ENCODE peak calls at places on chromosomes 5 and 9, in ten cellular contexts. P is breast epithelium, C is HFF-Myc, D is epithelial cell of proximal tubule, F is endothelial cell, K is heart right ventricle, E is GM10248, W is progenitor cell of endocrine pancreas, Q is fibroblast of pulmonary artery, Y is lung. J is an unnamed sample.

GRCh38 chr5:180297587-180298282 is 5.9 kb upstream of the MAPK9 start:
- DNase-seq in P (no peak), C (no peak), D (no peak), F (no peak), K (no peak), E (no peak), W (no peak), Q (no peak), Y (no peak), J (no peak)

GRCh38 chr5:158642852-158643251 is 456.9 kb downstream of the EBF1 start:
- DNase-seq in P (no peak), C (no peak), D (no peak), F (no peak), K (peak), E (no peak), W (no peak), Q (no peak), Y (no peak), J (no peak)

GRCh38 chr5:118956727-118957126 is 31.6 kb downstream of the DTWD2 start:
- DNase-seq in P (no peak), C (no peak), D (no peak), F (no peak), K (no peak), E (no peak), W (no peak), Q (peak), Y (no peak), J (no peak)

GRCh38 chr5:103744159-103744558 is 181.6 kb upstream of the NUDT12 start:
- DNase-seq in P (no peak), C (peak), D (peak), F (no peak), K (no peak), E (no peak), W (no peak), Q (peak), Y (no peak), J (no peak)

GRCh38 chr9:127634021-127634420 is 21.9 kb downstream of the STXBP1 start:
- DNase-seq in P (peak), C (no peak), D (no peak), F (peak), K (peak), E (no peak), W (no peak), Q (peak), Y (no peak), J (no peak)

GRCh38 chr9:37191403-37192089 is 71.2 kb downstream of the ZCCHC7 start:
- DNase-seq in P (no peak), C (no peak), D (no peak), F (no peak), K (no peak), E (no peak), W (no peak), Q (no peak), Y (no peak), J (no peak)

GRCh38 chr5:16936150-16937022 is at the start of gene MYO10:
- DNase-seq in P (peak), C (no peak), D (no peak), F (peak), K (peak), E (peak), W (peak), Q (peak), Y (peak), J (peak)

GRCh38 chr9:113609562-113610318 is 146.2 kb downstream of the RGS3 start:
- DNase-seq in P (peak), C (no peak), D (no peak), F (peak), K (peak), E (no peak), W (peak), Q (peak), Y (peak), J (peak)

GRCh38 chr9:129183495-129184308 is 5.6 kb upstream of the IER5L start:
- DNase-seq in P (no peak), C (no peak), D (no peak), F (no peak), K (no peak), E (no peak), W (no peak), Q (no peak), Y (no peak), J (no peak)

GRCh38 chr5:64506567-64507321 is 929 bp downstream of the RGS7BP start:
- DNase-seq in P (no peak), C (no peak), D (no peak), F (peak), K (no peak), E (no peak), W (no peak), Q (no peak), Y (no peak), J (peak)

GRCh38 chr5:139472410-139473030 is 1.7 kb downstream of the SMIM33 start:
- DNase-seq in P (no peak), C (no peak), D (no peak), F (no peak), K (no peak), E (no peak), W (no peak), Q (no peak), Y (no peak), J (no peak)

GRCh38 chr5:139473105-139473504 is 2.3 kb downstream of the SMIM33 start:
- DNase-seq in P (no peak), C (no peak), D (no peak), F (peak), K (no peak), E (no peak), W (no peak), Q (peak), Y (no peak), J (no peak)

GRCh38 chr5:139474815-139475791 is 4.3 kb downstream of the SMIM33 start:
- DNase-seq in P (no peak), C (no peak), D (no peak), F (no peak), K (no peak), E (no peak), W (no peak), Q (peak), Y (peak), J (no peak)

GRCh38 chr5:139475865-139476651 is 5.3 kb downstream of the SMIM33 start:
- DNase-seq in P (no peak), C (no peak), D (no peak), F (no peak), K (no peak), E (no peak), W (no peak), Q (no peak), Y (no peak), J (no peak)

GRCh38 chr5:139473565-139473964 is 2.8 kb downstream of the SMIM33 start:
- DNase-seq in P (no peak), C (no peak), D (no peak), F (peak), K (no peak), E (no peak), W (no peak), Q (peak), Y (no peak), J (no peak)
- TF ChIP-seq CTCF in P (no peak), C (peak), D (no peak), F (no peak), K (peak), E (no peak), W (no peak), Q (no peak), Y (no peak), J (no peak)

GRCh38 chr5:164563370-164563769 is 1058.0 kb downstream of the MAT2B start:
- DNase-seq in P (no peak), C (no peak), D (no peak), F (no peak), K (no peak), E (no peak), W (no peak), Q (no peak), Y (no peak), J (no peak)

DNA sequence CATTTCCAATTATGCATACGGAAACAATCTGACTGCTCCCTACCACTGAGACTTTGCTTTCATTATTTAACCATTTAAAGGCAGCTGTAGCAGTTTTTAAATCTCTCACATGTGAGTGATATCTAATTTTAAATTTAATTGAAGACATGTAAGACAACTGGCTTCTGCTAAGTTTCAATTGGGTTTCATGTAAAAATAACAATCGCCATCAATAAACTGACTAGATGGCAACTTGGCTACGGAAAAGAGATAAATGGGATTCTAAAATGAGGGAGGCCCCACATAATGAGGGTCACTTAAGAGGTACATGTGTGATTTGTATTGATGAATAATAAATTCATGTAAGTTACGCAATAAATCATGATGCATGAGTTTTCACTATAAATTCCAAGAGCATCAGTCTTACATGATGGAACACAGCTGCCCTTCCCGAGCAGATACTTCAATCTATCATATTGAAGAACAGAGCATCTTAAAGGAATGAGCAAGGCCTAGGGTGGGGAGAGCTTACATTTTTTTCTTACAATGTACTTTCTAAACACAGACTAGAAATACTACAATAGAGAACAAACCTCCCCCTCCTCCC is 1056.9 kb downstream of the MAT2B start:
- DNase-seq in P (no peak), C (no peak), D (no peak), F (no peak), K (no peak), E (no peak), W (no peak), Q (no peak), Y (no peak), J (no peak)
- TF ChIP-seq CTCF in P (no peak), C (no peak), D (no peak), F (no peak), K (no peak), E (no peak), W (no peak), Q (no peak), Y (no peak), J (no peak)

GRCh38 chr5:125461641-125462072 is 715.2 kb upstream of the ZNF608 start:
- DNase-seq in P (no peak), C (no peak), D (no peak), F (no peak), K (no peak), E (no peak), W (no peak), Q (peak), Y (no peak), J (no peak)
- TF ChIP-seq CTCF in P (no peak), C (no peak), D (no peak), F (no peak), K (no peak), E (no peak), W (no peak), Q (no peak), Y (no peak), J (no peak)

GRCh38 chr9:98767915-98768314 is 28.4 kb downstream of the ANKS6 start:
- DNase-seq in P (no peak), C (no peak), D (no peak), F (no peak), K (no peak), E (no peak), W (no peak), Q (no peak), Y (no peak), J (no peak)
- TF ChIP-seq CTCF in P (no peak), C (no peak), D (no peak), F (no peak), K (no peak), E (no peak), W (no peak), Q (no peak), Y (no peak), J (no peak)